ENCODE peak calls at places on chromosomes 3 and 15, in nine cellular contexts. D, I, R, V, P, Q, G, M and O are unnamed samples.

GRCh38 chr3:12178091-12178820 is 19.5 kb upstream of the TIMP4 start:
- DNase-seq in Q (no peak), G (peak; percentile 59), D (peak; percentile 66), M (no peak), I (no peak), V (peak; percentile 90), R (no peak), P (no peak), O (no peak)

GRCh38 chr15:40058476-40059140 is 19.6 kb upstream of the SRP14 start:
- DNase-seq in I (no peak), D (no peak), G (no peak), M (no peak), Q (no peak), R (no peak), V (peak; percentile 46), P (no peak), O (no peak)

GRCh38 chr15:25693321-25694237 is 169.5 kb downstream of the ATP10A start:
- DNase-seq in Q (peak; percentile 62), G (no peak), M (peak; percentile 67), R (peak; percentile 15), V (peak; percentile 76), D (peak; percentile 28), I (peak; percentile 44), P (no peak), O (no peak)

GRCh38 chr3:5006755-5007202 is 27.5 kb downstream of the BHLHE40 start:
- DNase-seq in Q (no peak), M (no peak), D (no peak), V (peak; percentile 85), R (peak; percentile 64), P (no peak), G (no peak), I (no peak), O (no peak)

GRCh38 chr3:119829431-119829830 is 47.5 kb downstream of the NR1I2 start:
- DNase-seq in M (no peak), V (no peak), D (no peak), R (no peak), I (no peak), P (no peak), G (no peak), Q (no peak), O (no peak)

GRCh38 chr15:47477253-47477652 is 240.1 kb upstream of the SEMA6D start:
- DNase-seq in M (no peak), D (no peak), V (no peak), R (no peak), Q (no peak), G (no peak), I (no peak), P (no peak), O (no peak)

GRCh38 chr15:66284276-66284675 is 9.1 kb upstream of the DIS3L start:
- DNase-seq in P (no peak), D (no peak), G (no peak), Q (no peak), V (peak; percentile 32), I (no peak), M (no peak), R (no peak), O (no peak)

GRCh38 chr3:49802719-49803463 is at the start of gene INKA1:
- DNase-seq in D (peak; percentile 78), P (peak; percentile 51), I (peak; percentile 89), V (peak; percentile 98), Q (peak; percentile 95), R (peak; percentile 89), G (peak; percentile 69), M (peak; percentile 88), O (peak; percentile 97)

GRCh38 chr15:90401499-90401898 is 13.5 kb downstream of the IQGAP1 start:
- DNase-seq in M (no peak), R (no peak), I (no peak), D (no peak), G (no peak), V (no peak), P (no peak), Q (no peak), O (no peak)

GRCh38 chr3:110391640-110392395 is 679.8 kb upstream of the NECTIN3 start:
- DNase-seq in M (no peak), D (no peak), R (no peak), G (peak; percentile 11), I (no peak), V (no peak), Q (no peak), P (no peak), O (no peak)

GRCh38 chr15:68552344-68552743 is 26.4 kb upstream of the CORO2B start:
- DNase-seq in G (no peak), R (no peak), M (no peak), V (peak; percentile 64), P (no peak), Q (no peak), D (no peak), I (no peak), O (peak; percentile 31)

GRCh38 chr15:25933456-25934158 is 70.5 kb upstream of the ATP10A start:
- DNase-seq in M (peak; percentile 62), Q (peak; percentile 89), I (peak; percentile 76), P (peak; percentile 40), G (no peak), D (peak; percentile 85), V (peak; percentile 92), R (peak; percentile 56), O (peak; percentile 93)

GRCh38 chr15:62782896-62783295 is 259.7 kb upstream of the TPM1 start:
- DNase-seq in V (no peak), P (no peak), I (no peak), R (no peak), Q (no peak), M (no peak), D (no peak), G (no peak), O (no peak)

GRCh38 chr3:129795596-129795995 is 97.9 kb downstream of the TMCC1 start:
- DNase-seq in P (no peak), Q (no peak), G (peak; percentile 86), V (no peak), M (no peak), D (peak; percentile 56), I (no peak), R (no peak), O (no peak)

GRCh38 chr3:23404241-23404640 is 201.1 kb downstream of the UBE2E2 start:
- DNase-seq in V (no peak), M (no peak), I (no peak), D (peak; percentile 23), Q (no peak), R (no peak), P (no peak), G (peak; percentile 67), O (no peak)

GRCh38 chr15:69161878-69162213 is 1.4 kb downstream of the GLCE start:
- DNase-seq in I (no peak), D (peak; percentile 11), Q (no peak), P (no peak), G (no peak), V (no peak), M (no peak), R (no peak), O (no peak)

GRCh38 chr15:28002136-28002861 is 96.8 kb downstream of the OCA2 start:
- DNase-seq in G (no peak), V (peak; percentile 59), D (no peak), Q (no peak), P (no peak), R (no peak), I (no peak), M (no peak), O (peak; percentile 87)

GRCh38 chr3:142779591-142779990 is 55.8 kb downstream of the TRPC1 start:
- DNase-seq in Q (no peak), I (no peak), V (no peak), D (no peak), M (no peak), R (no peak), G (peak; percentile 4), P (no peak), O (no peak)

GRCh38 chr15:81001180-81002003 is 669 bp downstream of the TLNRD1 start:
- DNase-seq in D (peak; percentile 39), P (no peak), G (peak; percentile 6), M (peak; percentile 65), Q (peak; percentile 84), V (peak; percentile 93), I (peak; percentile 46), R (peak; percentile 47), O (no peak)

GRCh38 chr3:163951397-163951987 is 1126.8 kb downstream of the SI start:
- DNase-seq in G (peak; percentile 10), P (no peak), M (no peak), Q (no peak), D (peak; percentile 28), R (no peak), V (no peak), I (no peak), O (no peak)

GRCh38 chr3:44902628-44903027 is 28.2 kb downstream of the TGM4 start:
- DNase-seq in Q (no peak), I (no peak), G (no peak), D (no peak), P (no peak), V (no peak), R (no peak), M (no peak), O (no peak)

GRCh38 chr15:54515664-54516582 is 537.7 kb downstream of the UNC13C start:
- DNase-seq in Q (no peak), V (no peak), G (no peak), M (no peak), P (no peak), D (no peak), R (no peak), I (no peak), O (no peak)

GRCh38 chr15:33242165-33242564 is 47.7 kb upstream of the FMN1 start:
- DNase-seq in R (no peak), M (no peak), V (no peak), G (peak; percentile 33), I (peak; percentile 16), D (peak; percentile 86), Q (no peak), P (no peak), O (no peak)

GRCh38 chr3:122730240-122730639 is 49.6 kb downstream of the PARP14 start:
- DNase-seq in V (no peak), D (no peak), R (no peak), I (no peak), Q (no peak), P (no peak), G (no peak), M (no peak), O (no peak)

GRCh38 chr15:50945725-50946124 is 37.2 kb downstream of the AP4E1 start:
- DNase-seq in R (no peak), I (no peak), Q (no peak), P (no peak), G (no peak), M (no peak), V (no peak), D (no peak), O (no peak)

GRCh38 chr3:184652465-184652864 is 59.4 kb downstream of the MAGEF1 start:
- DNase-seq in P (no peak), V (no peak), M (no peak), R (no peak), I (no peak), D (no peak), Q (no peak), G (no peak), O (no peak)

GRCh38 chr3:48268381-48268935 is 27.6 kb downstream of the ZNF589 start:
- DNase-seq in G (peak; percentile 16), Q (no peak), R (peak; percentile 64), M (no peak), I (peak; percentile 90), D (no peak), P (no peak), V (peak; percentile 89), O (no peak)

GRCh38 chr15:48144889-48145288 is 24.1 kb downstream of the SLC24A5 start:
- DNase-seq in M (no peak), Q (no peak), V (no peak), R (no peak), D (no peak), I (no peak), G (no peak), P (no peak), O (no peak)

GRCh38 chr3:69830147-69830546 is 90.9 kb downstream of the MITF start:
- DNase-seq in R (no peak), M (no peak), G (no peak), V (no peak), P (no peak), I (no peak), D (no peak), Q (no peak), O (no peak)

GRCh38 chr3:42162462-42162861 is 71.3 kb downstream of the TRAK1 start:
- DNase-seq in D (no peak), I (no peak), R (no peak), M (no peak), V (no peak), P (no peak), G (no peak), Q (no peak), O (no peak)

GRCh38 chr3:83877909-83878308 is 1080.9 kb upstream of the CADM2 start:
- DNase-seq in G (no peak), P (peak; percentile 83), I (no peak), Q (no peak), V (no peak), M (no peak), R (no peak), D (no peak), O (no peak)